ENCODE peak calls at places on chromosomes 11 and 22, in eight cellular contexts. M is tibial nerve; V is CD4-positive, alpha-beta memory T cell; R is cardiac muscle cell; E is adrenal gland; T is GM23248; I is neuronal stem cell; J is heart right ventricle. U is an unnamed sample.

GRCh38 chr11:68350759-68351449 is 38.5 kb downstream of the LRP5 start:
- DNase-seq in M (no peak), V (no peak), R (no peak), E (no peak), T (no peak), I (no peak), J (no peak), U (no peak)

GRCh38 chr11:128463975-128464374 is 123.4 kb downstream of the ETS1 start:
- DNase-seq in M (no peak), V (no peak), R (no peak), E (no peak), T (no peak), I (no peak), J (no peak), U (no peak)

GRCh38 chr22:30640361-30640760 is 4.8 kb downstream of the SLC35E4 start:
- DNase-seq in M (no peak), V (no peak), R (no peak), E (no peak), T (no peak), I (no peak), J (no peak), U (no peak)

GRCh38 chr11:12119502-12119901 is 9.1 kb downstream of the MICAL2 start:
- DNase-seq in M (no peak), V (no peak), R (no peak), E (no peak), T (no peak), I (no peak), J (no peak), U (no peak)

GRCh38 chr11:72191961-72192381 is at the start of gene FOLR1:
- DNase-seq in M (no peak), V (no peak), R (no peak), E (no peak), T (peak; percentile 11), I (peak; percentile 14), J (no peak), U (peak; percentile 49)

GRCh38 chr11:24132471-24132870 is 364.4 kb upstream of the LUZP2 start:
- DNase-seq in M (no peak), V (no peak), R (no peak), E (no peak), T (no peak), I (no peak), J (no peak), U (no peak)

GRCh38 chr11:84498016-84498415 is 1129.1 kb downstream of the DLG2 start:
- DNase-seq in M (no peak), V (no peak), R (peak; percentile 89), E (peak; percentile 21), T (peak; percentile 82), I (no peak), J (no peak), U (no peak)

GRCh38 chr11:12746593-12747097 is 72.4 kb downstream of the TEAD1 start:
- DNase-seq in M (no peak), V (no peak), R (peak; percentile 93), E (no peak), T (peak; percentile 40), I (peak; percentile 75), J (peak; percentile 77), U (peak; percentile 94)

GRCh38 chr11:16946477-16947282 is 67.5 kb downstream of the PLEKHA7 start:
- DNase-seq in M (no peak), V (no peak), R (no peak), E (no peak), T (no peak), I (no peak), J (no peak), U (no peak)

GRCh38 chr11:70785372-70785771 is 387.0 kb downstream of the CTTN start:
- DNase-seq in M (no peak), V (no peak), R (no peak), E (no peak), T (no peak), I (no peak), J (no peak), U (no peak)

GRCh38 chr11:49208006-49208721 is at the start of gene FOLH1:
- DNase-seq in M (no peak), V (no peak), R (peak; percentile 59), E (peak; percentile 14), T (peak; percentile 24), I (peak; percentile 5), J (peak; percentile 24), U (peak; percentile 42)

GRCh38 chr11:105720096-105720495 is 110.2 kb downstream of the GRIA4 start:
- DNase-seq in M (no peak), V (no peak), R (no peak), E (no peak), T (no peak), I (no peak), J (no peak), U (no peak)

GRCh38 chr11:100715163-100715792 is 28.2 kb downstream of the ARHGAP42 start:
- DNase-seq in M (no peak), V (no peak), R (no peak), E (no peak), T (no peak), I (no peak), J (no peak), U (no peak)

GRCh38 chr22:32528984-32529982 is 54.7 kb downstream of the FBXO7 start:
- DNase-seq in M (peak; percentile 86), V (peak; percentile 43), R (peak; percentile 91), E (peak; percentile 82), T (peak; percentile 93), I (peak; percentile 81), J (peak; percentile 85), U (peak; percentile 90)
- H3K27ac ChIP-seq in M (peak overlapping the region; percentile 66), V (no peak overlapping the region), R (no peak overlapping the region), E (peak overlapping the region; percentile 60), T (peak overlapping the region; percentile 81), I (no peak overlapping the region), J (peak overlapping the region; percentile 79), U (no peak overlapping the region)

DNA sequence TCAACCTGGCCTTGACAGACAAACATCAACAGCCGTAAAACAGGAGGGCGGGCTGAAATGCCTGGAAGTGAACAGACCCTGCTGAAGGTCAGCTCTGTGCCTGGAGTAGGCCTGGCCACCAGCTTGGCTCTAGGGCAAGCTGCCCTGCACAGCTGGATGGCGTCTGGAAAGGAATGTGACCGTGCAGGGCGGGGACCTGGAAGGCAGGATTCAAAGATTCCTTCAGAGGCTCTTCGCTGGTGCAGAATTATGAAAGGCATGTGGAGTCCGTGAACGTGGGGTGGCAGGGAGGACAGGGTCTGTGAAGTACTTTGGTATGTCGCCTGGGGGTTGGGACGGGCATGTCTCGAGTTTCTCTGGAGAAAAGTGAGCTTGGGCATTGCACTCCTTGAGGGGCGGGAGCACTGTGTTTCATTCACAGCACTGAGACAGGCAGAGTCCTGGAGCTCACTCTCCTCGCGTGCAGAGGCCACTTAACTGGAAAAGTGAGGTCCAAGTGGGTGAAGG is 1.5 kb downstream of the EHD1 start:
- DNase-seq in M (no peak), V (no peak), R (no peak), E (no peak), T (peak; percentile 79), I (no peak), J (no peak), U (no peak)
- H3K27ac ChIP-seq in M (peak overlapping the region; percentile 94), V (peak overlapping the region; percentile 85), R (peak overlapping the region; percentile 81), E (peak overlapping the region; percentile 69), T (peak overlapping the region; percentile 66), I (no peak overlapping the region), J (no peak overlapping the region), U (no peak overlapping the region)

GRCh38 chr22:22893891-22894739 is 6.5 kb downstream of the IGLL5 start:
- DNase-seq in M (no peak), V (no peak), R (no peak), E (no peak), T (no peak), I (no peak), J (no peak), U (no peak)

GRCh38 chr22:22893077-22893805 is 5.6 kb downstream of the IGLL5 start:
- DNase-seq in M (no peak), V (no peak), R (no peak), E (no peak), T (no peak), I (no peak), J (no peak), U (no peak)

GRCh38 chr22:22891139-22891621 is 3.6 kb downstream of the IGLL5 start:
- DNase-seq in M (no peak), V (no peak), R (no peak), E (no peak), T (no peak), I (no peak), J (no peak), U (no peak)

GRCh38 chr22:22890085-22890484 is 2.5 kb downstream of the IGLL5 start:
- DNase-seq in M (no peak), V (no peak), R (no peak), E (no peak), T (no peak), I (no peak), J (no peak), U (no peak)

GRCh38 chr22:22892096-22893052 is 4.8 kb downstream of the IGLL5 start:
- DNase-seq in M (no peak), V (no peak), R (no peak), E (no peak), T (no peak), I (no peak), J (no peak), U (no peak)
- H3K27ac ChIP-seq in M (no peak overlapping the region), V (no peak overlapping the region), R (no peak overlapping the region), E (no peak overlapping the region), T (no peak overlapping the region), I (no peak overlapping the region), J (no peak overlapping the region), U (no peak overlapping the region)

GRCh38 chr11:46347637-46348311 is 511 bp downstream of the DGKZ start:
- DNase-seq in M (no peak), V (no peak), R (no peak), E (peak; percentile 55), T (peak; percentile 57), I (no peak), J (no peak), U (no peak)

GRCh38 chr11:46348566-46348981 is 1.3 kb downstream of the DGKZ start:
- DNase-seq in M (no peak), V (no peak), R (no peak), E (no peak), T (no peak), I (no peak), J (no peak), U (no peak)

GRCh38 chr11:46345131-46345597 is 2.1 kb upstream of the DGKZ start:
- DNase-seq in M (no peak), V (no peak), R (no peak), E (peak; percentile 49), T (no peak), I (no peak), J (peak; percentile 71), U (peak; percentile 83)

GRCh38 chr11:46345881-46346484 is 1.3 kb upstream of the DGKZ start:
- DNase-seq in M (no peak), V (no peak), R (no peak), E (no peak), T (no peak), I (no peak), J (no peak), U (no peak)

DNA sequence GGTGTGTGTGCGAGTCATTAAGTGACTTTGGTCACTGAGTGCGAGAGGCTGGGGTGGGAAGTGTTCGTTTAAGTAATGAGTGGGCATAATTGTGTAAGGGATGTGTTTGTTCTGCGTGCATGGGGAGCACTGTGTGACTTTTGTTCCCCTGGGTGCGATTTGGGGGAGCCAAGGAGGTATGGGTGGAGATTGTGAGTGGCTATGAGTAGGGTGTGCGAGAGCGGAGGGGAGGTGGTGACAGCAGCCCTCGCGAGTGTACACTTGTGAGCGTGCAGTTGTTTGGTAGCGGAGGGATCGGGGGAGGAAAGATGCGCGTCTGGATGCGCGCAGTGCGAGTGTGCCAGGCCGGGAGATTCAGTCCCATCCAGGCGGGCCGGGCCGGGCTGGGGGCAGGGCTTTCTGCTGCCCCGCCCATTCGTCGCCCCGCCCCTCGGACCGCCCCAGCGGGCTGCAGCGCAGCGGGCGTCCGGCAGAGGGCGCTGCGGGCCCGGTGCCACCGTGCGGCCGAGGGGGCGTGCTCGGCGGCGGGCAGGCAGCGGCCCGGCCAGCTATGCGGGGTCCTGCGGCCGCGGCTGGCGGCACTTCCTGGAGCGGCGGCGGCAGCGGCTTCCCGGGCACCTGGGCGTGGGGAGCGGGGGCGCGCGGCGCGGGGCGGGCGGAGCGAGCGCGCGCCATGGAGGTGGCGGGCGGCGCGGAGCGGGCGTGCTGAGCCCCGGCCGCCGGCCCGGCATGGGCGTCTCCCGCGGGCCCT is at the start of gene DGKZ:
- DNase-seq in M (peak; percentile 68), V (peak; percentile 95), R (peak; percentile 88), E (peak; percentile 88), T (peak; percentile 88), I (peak; percentile 90), J (peak; percentile 87), U (peak; percentile 77)
- H3K27ac ChIP-seq in M (peak within 1 kb of the TSS; percentile 80), V (peak within 1 kb of the TSS; percentile 83), R (no peak within 1 kb of the TSS), E (no peak within 1 kb of the TSS), T (no peak within 1 kb of the TSS), I (no peak within 1 kb of the TSS), J (no peak within 1 kb of the TSS), U (no peak within 1 kb of the TSS)

U was measured in H9.